ENCODE peak calls at places on chromosomes 2 and 18, in nine cellular contexts. H is hepatocyte, B is fibroblast of lung, S is GM23338, D is GM23248, Y is K562, J is HCT116, W is A673, P is neural progenitor cell. I is an unnamed sample.
A peak's percentile ranks its signal among the peaks of the same experiment; 100 is the strongest.

GRCh38 chr2:86488561-86489250 is 47.5 kb downstream of the KDM3A start:
- DNase-seq in B (no peak), S (no peak), Y (no peak), D (no peak), P (no peak), J (no peak), W (no peak), H (no peak), I (no peak)

GRCh38 chr18:11047156-11047555 is 102.2 kb downstream of the PIEZO2 start:
- DNase-seq in D (no peak), Y (no peak), S (no peak), B (no peak), P (no peak), H (peak; percentile 23), J (no peak), W (no peak), I (no peak)

GRCh38 chr18:22309191-22309590 is 108.5 kb downstream of the CTAGE1 start:
- DNase-seq in Y (no peak), B (peak; percentile 47), J (no peak), W (no peak), D (peak; percentile 89), P (no peak), H (peak; percentile 18), S (no peak), I (no peak)

GRCh38 chr2:45190481-45190880 is 181.2 kb upstream of the SIX2 start:
- DNase-seq in J (no peak), S (peak; percentile 16), W (no peak), P (no peak), H (no peak), Y (peak; percentile 36), D (peak; percentile 78), B (peak; percentile 72), I (no peak)

GRCh38 chr2:72919414-72920316 is 2.3 kb downstream of the EMX1 start:
- DNase-seq in Y (no peak), P (peak; percentile 85), S (peak; percentile 76), B (peak; percentile 22), W (peak; percentile 55), J (no peak), H (no peak), D (peak; percentile 32), I (no peak)

GRCh38 chr2:152627010-152627957 is 90.0 kb downstream of the PRPF40A start:
- DNase-seq in Y (peak; percentile 38), H (no peak), D (peak; percentile 67), P (peak; percentile 15), S (peak; percentile 19), W (peak; percentile 61), J (peak; percentile 18), B (peak; percentile 72), I (no peak)

GRCh38 chr2:223055140-223055539 is 3.1 kb downstream of the KCNE4 start:
- DNase-seq in J (no peak), B (peak; percentile 84), H (peak; percentile 76), D (peak; percentile 43), S (no peak), Y (no peak), P (no peak), W (peak; percentile 92), I (no peak)

GRCh38 chr2:41989503-41990180 is 58.2 kb upstream of the PKDCC start:
- DNase-seq in D (no peak), J (no peak), B (no peak), H (no peak), Y (no peak), S (no peak), P (peak; percentile 32), W (peak; percentile 96), I (no peak)

GRCh38 chr2:120308038-120308910 is 37.7 kb upstream of the INHBB start:
- DNase-seq in S (no peak), P (no peak), W (no peak), D (peak; percentile 49), B (no peak), Y (peak; percentile 31), J (no peak), H (no peak), I (no peak)

GRCh38 chr2:167186465-167186864 is 298.2 kb downstream of the XIRP2 start:
- DNase-seq in D (no peak), H (no peak), J (no peak), W (no peak), Y (no peak), P (no peak), S (no peak), B (no peak), I (no peak)
- H3K27ac ChIP-seq in D (no peak overlapping the region), H (no peak overlapping the region), J (no peak overlapping the region), W (no peak overlapping the region), Y (no peak overlapping the region), P (no peak overlapping the region), S (no peak overlapping the region), B (no peak overlapping the region), I (no peak overlapping the region)

DNA sequence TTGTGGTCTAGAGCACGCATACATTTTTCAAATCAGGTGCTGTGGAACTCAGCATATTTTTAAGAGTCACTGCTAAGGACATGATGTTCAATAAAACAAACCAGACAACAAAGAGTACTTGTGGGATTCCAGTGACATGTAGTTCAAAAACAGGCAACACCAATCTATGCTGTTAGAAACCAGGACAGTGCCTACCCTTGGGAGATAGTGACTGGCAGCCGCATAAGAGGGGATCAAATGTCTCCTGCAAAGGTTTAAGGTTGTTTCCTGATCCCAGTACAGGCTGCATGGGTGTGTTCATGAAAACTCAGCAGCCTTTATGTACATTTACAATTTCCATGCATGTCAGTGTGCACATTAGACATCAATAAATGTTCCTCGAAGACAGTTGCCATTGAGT is 183.9 kb downstream of the PID1 start:
- DNase-seq in Y (no peak), S (no peak), W (no peak), H (no peak), B (no peak), P (no peak), J (no peak), D (no peak), I (no peak)
- H3K4me1 ChIP-seq in Y (no peaks in the 10 kb centered on the region), S (peaks cover 8% of the 10 kb centered on the region), W (no peaks in the 10 kb centered on the region), H (peaks cover 30% of the 10 kb centered on the region), B (peaks cover 3% of the 10 kb centered on the region), P (no peaks in the 10 kb centered on the region), J (no peaks in the 10 kb centered on the region), D (no peaks in the 10 kb centered on the region), I (no peaks in the 10 kb centered on the region)

GRCh38 chr2:176109955-176110345 is 2.9 kb downstream of the HOXD11 start:
- DNase-seq in P (no peak), B (no peak), Y (no peak), S (no peak), W (no peak), J (no peak), D (no peak), H (no peak), I (no peak)
- TF ChIP-seq EZH2 in P (no peak), B (no peak), Y (no peak), S (peak; percentile 60), W (no peak), J (no peak), D (no peak), H (no peak), I (no peak)

GRCh38 chr2:19119326-19120001 is 239.0 kb downstream of the OSR1 start:
- DNase-seq in P (peak; percentile 33), D (no peak), W (no peak), Y (no peak), B (no peak), J (no peak), S (no peak), H (no peak), I (no peak)

GRCh38 chr2:19122220-19122619 is 236.2 kb downstream of the OSR1 start:
- DNase-seq in D (no peak), B (no peak), Y (no peak), S (no peak), H (no peak), P (no peak), W (no peak), J (no peak), I (no peak)

GRCh38 chr2:19120181-19120580 is 238.2 kb downstream of the OSR1 start:
- DNase-seq in P (no peak), D (no peak), Y (no peak), B (no peak), H (no peak), S (no peak), W (no peak), J (no peak), I (no peak)

GRCh38 chr2:19123556-19123955 is 234.9 kb downstream of the OSR1 start:
- DNase-seq in J (no peak), S (no peak), D (no peak), H (no peak), P (no peak), Y (no peak), W (no peak), B (no peak), I (no peak)

DNA sequence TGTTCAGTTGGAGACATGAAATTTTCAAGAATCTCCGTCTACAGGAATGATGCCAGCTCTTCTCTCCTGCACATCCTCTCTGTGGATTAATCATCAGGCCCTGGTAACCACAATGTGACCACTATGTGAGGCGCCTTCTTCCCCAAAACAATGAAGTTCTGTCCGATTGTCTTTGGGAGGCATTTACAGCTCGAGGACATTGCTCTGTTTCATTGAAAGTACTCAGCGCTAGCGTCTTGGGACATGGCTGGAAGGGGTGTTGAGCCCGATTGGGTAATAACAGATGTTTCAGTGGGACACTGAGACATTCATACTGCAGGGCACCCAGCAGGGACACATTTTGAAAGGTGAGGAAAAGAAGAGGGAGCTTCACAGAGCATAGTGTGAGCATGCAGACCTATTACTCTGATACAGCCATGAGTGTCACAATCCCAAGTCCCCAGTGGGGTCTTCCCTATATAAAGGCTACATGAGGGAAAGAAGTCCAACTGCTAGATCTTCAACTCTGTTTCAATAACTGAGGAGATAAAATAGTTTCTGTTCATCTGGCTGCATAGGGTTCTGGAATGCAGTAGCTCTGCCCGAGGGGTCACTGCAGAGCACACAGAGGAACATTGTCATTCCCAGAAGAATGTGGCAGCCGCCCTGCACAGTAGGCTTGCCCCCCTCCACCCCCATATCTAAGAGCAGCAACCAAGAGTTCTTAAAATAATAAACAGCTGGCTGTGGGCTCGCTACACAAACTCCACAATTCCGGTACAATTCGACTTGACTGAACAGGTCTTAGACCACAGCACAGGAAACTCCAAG is 237.3 kb downstream of the OSR1 start:
- DNase-seq in Y (no peak), P (no peak), D (peak; percentile 94), J (peak; percentile 63), W (no peak), H (no peak), B (peak; percentile 79), S (no peak), I (no peak)
- H3K27ac ChIP-seq in Y (no peak overlapping the region), P (no peak overlapping the region), D (peak overlapping the region; percentile 75), J (no peak overlapping the region), W (no peak overlapping the region), H (peak overlapping the region; percentile 15), B (peak overlapping the region; percentile 15), S (no peak overlapping the region), I (no peak overlapping the region)

GRCh38 chr2:106161938-106162814 is 31.9 kb downstream of the UXS1 start:
- DNase-seq in H (peak; percentile 84), B (peak; percentile 24), D (no peak), J (peak; percentile 75), S (no peak), W (no peak), Y (no peak), P (no peak), I (no peak)
- H3K4me1 ChIP-seq in H (peaks cover 31% of the 10 kb centered on the region), B (peaks cover 3% of the 10 kb centered on the region), D (no peaks in the 10 kb centered on the region), J (peaks cover 26% of the 10 kb centered on the region), S (peaks cover 49% of the 10 kb centered on the region), W (peaks cover 34% of the 10 kb centered on the region), Y (no peaks in the 10 kb centered on the region), P (peaks cover 36% of the 10 kb centered on the region), I (peaks cover 84% of the 10 kb centered on the region)

GRCh38 chr2:176154853-176155252 is 2.3 kb upstream of the HOXD3 start:
- DNase-seq in H (no peak), S (no peak), P (no peak), D (no peak), W (no peak), Y (no peak), J (no peak), B (no peak), I (no peak)
- TF ChIP-seq EZH2 in H (peak; percentile 22), S (peak; percentile 69), P (no peak), D (no peak), W (no peak), Y (no peak), J (no peak), B (peak; percentile 12), I (no peak)

GRCh38 chr2:127630409-127631183 is 15.4 kb upstream of the GPR17 start:
- DNase-seq in H (no peak), Y (no peak), D (no peak), S (no peak), W (no peak), J (no peak), B (no peak), P (no peak), I (no peak)
- H3K27ac ChIP-seq in H (no peak overlapping the region), Y (no peak overlapping the region), D (no peak overlapping the region), S (no peak overlapping the region), W (no peak overlapping the region), J (no peak overlapping the region), B (no peak overlapping the region), P (no peak overlapping the region), I (peak overlapping the region; percentile 97)